ENCODE peak calls at places on chromosomes 6 and 20, in ten cellular contexts. T is CD8-positive, alpha-beta memory T cell; F is lung; U is tibial artery; O is Peyer's patch; V is SJCRH30; S is thoracic aorta; P is PC-9; Y is ascending aorta; R is heart left ventricle. C is an unnamed sample. For H3K4me1, the result is how much of the 10 kb centered on the place peaks cover.

GRCh38 chr6:45300776-45301175 is 27.4 kb upstream of the RUNX2 start:
- DNase-seq in T (no peak), F (no peak), U (no peak), O (no peak), V (no peak), S (no peak), P (no peak), Y (no peak), R (no peak), C (no peak)

GRCh38 chr6:109019911-109020310 is 74.7 kb downstream of the SESN1 start:
- DNase-seq in T (no peak), F (no peak), U (no peak), O (no peak), V (no peak), S (no peak), P (no peak), Y (no peak), R (no peak), C (no peak)

GRCh38 chr6:112690497-112691202 is 343.5 kb downstream of the RFPL4B start:
- DNase-seq in T (no peak), F (no peak), U (no peak), O (no peak), V (peak), S (no peak), P (no peak), Y (no peak), R (no peak), C (no peak)

GRCh38 chr20:61978491-61978890 is 87.2 kb downstream of the TAF4 start:
- DNase-seq in T (no peak), F (no peak), U (no peak), O (no peak), V (no peak), S (no peak), P (no peak), Y (no peak), R (no peak), C (no peak)

GRCh38 chr6:36840471-36841461 is 1.5 kb upstream of the CPNE5 start:
- DNase-seq in T (peak), F (no peak), U (no peak), O (no peak), V (peak), S (no peak), P (no peak), Y (no peak), R (peak), C (peak)

GRCh38 chr6:150969901-150970300 is 104.4 kb downstream of the MTHFD1L start:
- DNase-seq in T (no peak), F (no peak), U (no peak), O (no peak), V (no peak), S (no peak), P (no peak), Y (no peak), R (no peak), C (no peak)

GRCh38 chr6:72621243-72622093 is at the start of gene KCNQ5:
- DNase-seq in T (no peak), F (peak), U (no peak), O (peak), V (no peak), S (no peak), P (no peak), Y (no peak), R (peak), C (peak)

GRCh38 chr6:141426400-141426980 is 706.2 kb upstream of the GJE1 start:
- DNase-seq in T (no peak), F (no peak), U (no peak), O (no peak), V (no peak), S (no peak), P (no peak), Y (no peak), R (no peak), C (no peak)

GRCh38 chr6:159716247-159717086 is 10.8 kb upstream of the WTAP start:
- DNase-seq in T (no peak), F (no peak), U (peak), O (peak), V (no peak), S (peak), P (peak), Y (no peak), R (no peak), C (peak)

GRCh38 chr6:77368660-77369313 is 94.5 kb downstream of the HTR1B start:
- DNase-seq in T (no peak), F (peak), U (peak), O (no peak), V (no peak), S (no peak), P (no peak), Y (peak), R (no peak), C (peak)

GRCh38 chr6:107536183-107536582 is 46.3 kb downstream of the SOBP start:
- DNase-seq in T (no peak), F (no peak), U (no peak), O (no peak), V (peak), S (no peak), P (no peak), Y (no peak), R (no peak), C (no peak)
- H3K4me1 ChIP-seq in T (under half), F (under half), U (under half), O (under half), V (under half), S (under half), P (under half), Y (under half), R (under half), C (under half)

DNA sequence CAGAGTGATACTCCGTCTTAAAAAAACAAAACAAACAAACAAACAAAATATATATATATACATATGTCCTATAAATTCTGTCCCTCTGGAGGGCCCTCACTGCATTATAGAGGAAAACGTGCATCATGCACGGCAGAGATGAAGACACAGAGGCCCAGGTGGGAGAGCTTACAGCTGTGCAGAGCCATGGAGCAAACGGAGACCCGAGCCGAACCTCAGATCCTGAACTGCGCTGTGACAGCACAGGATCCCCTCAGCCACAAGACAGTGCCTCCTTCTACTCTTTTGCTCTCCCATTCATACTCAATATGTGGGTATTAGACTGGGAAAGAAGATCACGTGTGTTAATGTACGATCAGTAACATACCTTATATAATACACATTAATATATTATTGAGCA is 81.6 kb downstream of the ZNF217 start:
- DNase-seq in T (no peak), F (no peak), U (no peak), O (no peak), V (no peak), S (no peak), P (no peak), Y (no peak), R (no peak), C (no peak)
- H3K4me1 ChIP-seq in T (under half), F (under half), U (under half), O (under half), V (under half), S (under half), P (under half), Y (under half), R (under half), C (under half)

GRCh38 chr20:22581437-22582385 is 2.7 kb downstream of the FOXA2 start:
- DNase-seq in T (no peak), F (no peak), U (no peak), O (no peak), V (no peak), S (no peak), P (no peak), Y (no peak), R (no peak), C (no peak)
- H3K4me1 ChIP-seq in T (under half), F (under half), U (under half), O (half or more), V (under half), S (under half), P (under half), Y (under half), R (under half), C (under half)

DNA sequence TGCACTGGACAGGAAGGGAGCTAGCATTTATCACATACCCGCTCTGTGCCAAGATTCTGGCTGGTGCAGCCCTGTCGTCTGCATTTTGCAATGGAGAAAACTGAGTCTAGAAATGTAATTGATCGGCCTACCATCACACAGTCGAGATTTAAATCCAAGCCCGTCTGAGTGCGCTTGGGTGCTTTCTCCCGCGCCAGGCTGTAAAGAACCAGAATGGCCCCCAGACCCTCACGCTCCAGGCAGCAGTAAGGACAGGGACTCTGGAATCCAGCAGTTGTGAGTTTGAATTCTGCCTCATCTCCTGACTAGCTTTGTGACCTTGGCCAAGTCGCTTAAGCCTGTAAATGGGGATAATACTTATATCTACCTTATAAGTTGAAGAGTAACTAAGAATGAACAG is 10.8 kb downstream of the DYNLRB1 start:
- DNase-seq in T (no peak), F (no peak), U (no peak), O (peak), V (no peak), S (no peak), P (no peak), Y (no peak), R (no peak), C (no peak)
- H3K4me1 ChIP-seq in T (under half), F (under half), U (under half), O (under half), V (under half), S (under half), P (under half), Y (under half), R (under half), C (under half)

GRCh38 chr20:1377341-1377871 is 15.4 kb downstream of the FKBP1A start:
- DNase-seq in T (no peak), F (no peak), U (no peak), O (no peak), V (no peak), S (no peak), P (no peak), Y (no peak), R (no peak), C (no peak)

GRCh38 chr20:1375515-1375914 is 17.3 kb downstream of the FKBP1A start:
- DNase-seq in T (no peak), F (no peak), U (no peak), O (no peak), V (no peak), S (no peak), P (no peak), Y (no peak), R (no peak), C (no peak)

GRCh38 chr20:1374246-1374645 is 18.6 kb downstream of the FKBP1A start:
- DNase-seq in T (no peak), F (no peak), U (no peak), O (no peak), V (no peak), S (no peak), P (no peak), Y (no peak), R (no peak), C (no peak)

GRCh38 chr20:1376453-1377270 is 16.2 kb downstream of the FKBP1A start:
- DNase-seq in T (no peak), F (no peak), U (no peak), O (no peak), V (no peak), S (no peak), P (no peak), Y (no peak), R (no peak), C (no peak)

GRCh38 chr20:1376007-1376406 is 16.8 kb downstream of the FKBP1A start:
- DNase-seq in T (no peak), F (no peak), U (no peak), O (no peak), V (no peak), S (no peak), P (no peak), Y (no peak), R (no peak), C (no peak)
- H3K4me1 ChIP-seq in T (under half), F (under half), U (under half), O (under half), V (under half), S (under half), P (under half), Y (under half), R (under half), C (half or more)

GRCh38 chr20:58880441-58880840 is 27.9 kb downstream of the GNAS start:
- DNase-seq in T (no peak), F (no peak), U (no peak), O (no peak), V (no peak), S (no peak), P (no peak), Y (no peak), R (no peak), C (no peak)
- H3K4me1 ChIP-seq in T (under half), F (under half), U (under half), O (under half), V (under half), S (under half), P (under half), Y (under half), R (under half), C (under half)

GRCh38 chr6:127891731-127892326 is 9.0 kb downstream of the THEMIS start:
- DNase-seq in T (no peak), F (no peak), U (no peak), O (no peak), V (no peak), S (no peak), P (no peak), Y (no peak), R (no peak), C (no peak)

DNA sequence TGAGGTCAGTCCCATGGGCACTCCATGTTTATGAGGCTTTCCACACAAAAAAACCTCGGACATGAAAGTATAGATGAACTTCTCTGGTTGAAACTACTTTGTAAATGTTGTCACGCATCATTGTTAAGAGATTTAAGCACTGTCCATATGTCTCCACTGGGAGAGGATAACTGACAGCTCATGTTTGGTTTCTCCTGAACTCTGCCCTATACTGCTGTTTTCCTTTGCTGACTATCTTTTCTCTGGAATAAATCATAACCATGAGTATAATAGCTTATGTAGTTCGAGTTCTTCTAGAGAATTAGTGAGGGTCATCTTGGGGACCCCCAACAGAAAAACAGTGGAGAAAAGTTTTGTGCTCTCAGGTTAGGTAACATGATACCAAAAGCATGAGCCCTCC is 14.3 kb downstream of the THEMIS start:
- DNase-seq in T (no peak), F (no peak), U (no peak), O (no peak), V (no peak), S (no peak), P (no peak), Y (no peak), R (no peak), C (no peak)
- H3K4me1 ChIP-seq in T (half or more), F (under half), U (under half), O (under half), V (under half), S (under half), P (under half), Y (under half), R (under half), C (under half)

GRCh38 chr6:14661696-14662095 is 544.1 kb downstream of the CD83 start:
- DNase-seq in T (no peak), F (no peak), U (no peak), O (no peak), V (no peak), S (no peak), P (no peak), Y (no peak), R (no peak), C (no peak)
- H3K4me1 ChIP-seq in T (under half), F (under half), U (under half), O (under half), V (under half), S (under half), P (half or more), Y (under half), R (under half), C (under half)